ENCODE peak calls at places on chromosomes 7 and 10, in five cellular contexts. B, S, T, A and Q are unnamed samples. For H3K27me3, the result is how much of the 10 kb centered on the place peaks cover.

GRCh38 chr10:34580643-34581042 is 234.5 kb downstream of the PARD3 start:
- DNase-seq in B (no peak), S (no peak), T (peak), A (no peak), Q (no peak)

GRCh38 chr10:21292763-21293517 is 232.5 kb downstream of the SKIDA1 start:
- DNase-seq in B (peak), S (peak), T (peak), A (peak), Q (peak)

GRCh38 chr10:78763651-78764395 is 304.9 kb upstream of the ZMIZ1 start:
- DNase-seq in B (peak), S (peak), T (no peak), A (no peak), Q (no peak)

GRCh38 chr10:14625210-14625621 is 149.5 kb downstream of the FAM107B start:
- DNase-seq in B (no peak), S (no peak), T (no peak), A (no peak), Q (no peak)

GRCh38 chr10:21134645-21135395 is 237.7 kb upstream of the NEBL start:
- DNase-seq in B (no peak), S (no peak), T (peak), A (peak), Q (no peak)

GRCh38 chr7:119270045-119270464 is 1002.9 kb upstream of the KCND2 start:
- DNase-seq in B (peak), S (peak), T (peak), A (peak), Q (no peak)

GRCh38 chr10:114635101-114635500 is 23.0 kb downstream of the ABLIM1 start:
- DNase-seq in B (no peak), S (no peak), T (no peak), A (no peak), Q (no peak)

GRCh38 chr10:60089095-60089494 is 182.7 kb upstream of the CCDC6 start:
- DNase-seq in B (no peak), S (no peak), T (peak), A (peak), Q (no peak)

GRCh38 chr10:113473851-113474250 is 79.0 kb upstream of the HABP2 start:
- DNase-seq in B (no peak), S (no peak), T (no peak), A (no peak), Q (no peak)

GRCh38 chr10:29805134-29805691 is 170.4 kb upstream of the SVIL start:
- DNase-seq in B (no peak), S (no peak), T (no peak), A (no peak), Q (peak)

GRCh38 chr7:152522551-152522950 is 86.7 kb upstream of the KMT2C start:
- DNase-seq in B (peak), S (no peak), T (no peak), A (no peak), Q (no peak)

GRCh38 chr10:14244801-14245211 is 85.9 kb downstream of the FRMD4A start:
- DNase-seq in B (no peak), S (no peak), T (no peak), A (no peak), Q (no peak)

GRCh38 chr7:102081244-102081627 is 205.4 kb upstream of the SH2B2 start:
- DNase-seq in B (no peak), S (no peak), T (no peak), A (no peak), Q (no peak)

GRCh38 chr7:128031901-128032604 is 816 bp upstream of the LRRC4 start:
- DNase-seq in B (peak), S (no peak), T (no peak), A (peak), Q (no peak)

GRCh38 chr10:96512524-96512991 is 1.2 kb downstream of the TLL2 start:
- DNase-seq in B (peak), S (no peak), T (no peak), A (peak), Q (no peak)

GRCh38 chr10:47384148-47384921 is at the start of gene ZNF488:
- DNase-seq in B (peak), S (peak), T (peak), A (peak), Q (peak)

GRCh38 chr10:88227342-88228018 is 355.6 kb downstream of the RNLS start:
- DNase-seq in B (no peak), S (no peak), T (no peak), A (no peak), Q (no peak)

DNA sequence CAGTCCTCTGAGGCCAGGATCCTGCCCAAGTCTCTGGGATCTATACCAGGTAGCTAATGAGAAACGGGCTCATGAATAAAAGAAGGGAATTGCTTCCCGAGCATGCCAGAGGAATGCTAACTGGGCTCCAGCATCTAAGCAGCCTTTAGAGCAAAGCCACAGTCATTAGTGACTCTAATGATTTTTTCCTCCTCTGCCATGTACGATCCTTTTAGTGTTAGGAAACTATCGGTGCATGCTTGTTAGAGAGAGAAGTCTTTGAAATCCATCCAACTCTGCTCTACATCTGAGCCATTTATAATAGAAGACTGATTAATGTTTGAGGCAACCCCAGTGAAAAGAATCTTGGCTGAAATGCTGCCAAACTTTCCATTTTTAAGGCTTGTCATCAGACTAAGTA is 124.9 kb upstream of the TCERG1L start:
- DNase-seq in B (no peak), S (no peak), T (no peak), A (no peak), Q (no peak)
- H3K27me3 ChIP-seq in B (under half), S (half or more), T (under half), A (under half), Q (under half)

GRCh38 chr10:74589226-74589673 is 237.2 kb upstream of the KAT6B start:
- DNase-seq in B (peak), S (peak), T (no peak), A (peak), Q (peak)

GRCh38 chr10:74585231-74586087 is 240.9 kb upstream of the KAT6B start:
- DNase-seq in B (no peak), S (no peak), T (no peak), A (no peak), Q (no peak)

GRCh38 chr10:74587109-74587508 is 239.3 kb upstream of the KAT6B start:
- DNase-seq in B (no peak), S (no peak), T (no peak), A (no peak), Q (no peak)

GRCh38 chr10:74586088-74586585 is 240.3 kb upstream of the KAT6B start:
- DNase-seq in B (no peak), S (no peak), T (no peak), A (no peak), Q (no peak)
- H3K4me3 ChIP-seq in B (no peak), S (no peak), T (no peak), A (no peak), Q (no peak)

GRCh38 chr10:11197266-11197712 is 179.6 kb downstream of the CELF2 start:
- DNase-seq in B (no peak), S (no peak), T (no peak), A (peak), Q (peak)
- H3K27ac ChIP-seq in B (no peak), S (no peak), T (no peak), A (no peak), Q (peak)

DNA sequence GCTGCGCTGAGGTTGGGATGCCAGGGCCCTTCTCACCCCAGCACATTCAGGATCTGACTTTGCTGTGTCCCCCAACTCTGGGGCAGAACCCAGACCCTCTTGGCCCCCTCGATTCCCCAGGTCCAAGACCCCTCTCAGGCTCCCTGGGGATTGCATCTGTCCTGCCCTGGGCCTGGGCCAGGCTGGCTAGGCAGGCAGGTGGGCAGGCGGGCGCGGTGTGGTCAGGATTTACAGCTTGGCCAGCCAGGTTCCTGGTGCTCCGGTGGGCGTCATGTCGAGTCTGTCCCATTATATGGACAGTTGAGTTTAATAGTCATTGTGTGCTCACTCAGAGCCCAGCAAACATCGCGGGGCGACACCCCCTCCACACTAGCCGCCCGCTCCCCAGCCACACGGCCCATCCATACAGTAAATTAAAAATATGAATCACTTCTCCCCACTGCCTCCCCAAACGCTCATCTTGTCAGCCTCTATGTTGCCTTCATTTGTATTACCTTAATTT is 23.5 kb downstream of the POLL start:
- DNase-seq in B (peak), S (no peak), T (no peak), A (no peak), Q (no peak)
- H3K27me3 ChIP-seq in B (under half), S (under half), T (under half), A (under half), Q (under half)